ENCODE peak calls at places on chromosomes 7 and 10, in seven cellular contexts. E is nephron progenitor cell; A is psoas muscle; H is activated gamma-delta T cell treated with Interleukin-2 at 50 U/mL for 16 hours; B is brain microvascular endothelial cell; S is GM23338; G is CD8-positive, alpha-beta memory T cell. R is an unnamed sample.

GRCh38 chr7:295155-296154 is 5.5 kb downstream of the FOXL3 start:
- DNase-seq in G (no peak), E (no peak), A (no peak), S (no peak), H (no peak), B (no peak), R (no peak)

GRCh38 chr10:61758440-61758839 is 95.7 kb downstream of the CABCOCO1 start:
- DNase-seq in G (no peak), S (no peak), E (no peak), H (no peak), B (no peak), A (no peak), R (no peak)

GRCh38 chr7:39615350-39615975 is 7.9 kb upstream of the RALA start:
- DNase-seq in E (no peak), G (no peak), A (no peak), B (no peak), H (no peak), S (no peak), R (no peak)

GRCh38 chr10:59885430-59886134 is 20.8 kb downstream of the CCDC6 start:
- DNase-seq in S (no peak), A (no peak), E (no peak), B (no peak), G (no peak), H (no peak), R (no peak)

GRCh38 chr10:107540981-107541380 is 376.5 kb upstream of the SORCS1 start:
- DNase-seq in A (no peak), B (no peak), S (no peak), G (no peak), H (no peak), E (no peak), R (no peak)

GRCh38 chr10:123573236-123574147 is 92.7 kb upstream of the GPR26 start:
- DNase-seq in E (peak), H (no peak), S (peak), A (no peak), B (peak), G (no peak), R (no peak)

GRCh38 chr10:3053145-3053544 is 14.2 kb upstream of the PFKP start:
- DNase-seq in H (no peak), A (no peak), E (no peak), B (no peak), S (no peak), G (no peak), R (no peak)

GRCh38 chr10:44306762-44307161 is 78.1 kb downstream of the CXCL12 start:
- DNase-seq in S (peak), A (no peak), B (no peak), G (no peak), H (no peak), E (no peak), R (no peak)

GRCh38 chr7:964401-965231 is 10.1 kb upstream of the ADAP1 start:
- DNase-seq in A (peak), B (peak), E (no peak), H (no peak), G (peak), S (peak), R (no peak)

GRCh38 chr7:151456782-151457181 is 16.8 kb upstream of the CRYGN start:
- DNase-seq in S (peak), H (no peak), E (no peak), G (no peak), B (no peak), A (no peak), R (no peak)

GRCh38 chr10:128062331-128062730 is 63.9 kb downstream of the MKI67 start:
- DNase-seq in H (no peak), A (no peak), B (no peak), E (peak), G (no peak), S (peak), R (no peak)